ENCODE peak calls at places on chromosomes 5 and 9, in five cellular contexts. One of them, this sample, is unnamed.
A peak's percentile ranks its signal among the peaks of the same experiment; 100 is the strongest.

GRCh38 chr5:54186108-54186507 is 124.3 kb downstream of the ARL15 start:
- DNase-seq in mammary epithelial cell: no peak
- DNase-seq in PC-3: no peak
- DNase-seq in IMR-90: no peak
- DNase-seq in endothelial cell of umbilical vein: no peak
- DNase-seq in this sample: no peak

GRCh38 chr5:180670586-180671359 is 21.4 kb upstream of the FLT4 start:
- DNase-seq in PC-3: peak; percentile 77
- DNase-seq in IMR-90: peak; percentile 37
- DNase-seq in mammary epithelial cell: peak; percentile 13
- DNase-seq in endothelial cell of umbilical vein: peak; percentile 78
- DNase-seq in this sample: peak; percentile 68

GRCh38 chr5:134581241-134581981 is 51.2 kb downstream of the SAR1B start:
- DNase-seq in mammary epithelial cell: no peak
- DNase-seq in PC-3: no peak
- DNase-seq in IMR-90: no peak
- DNase-seq in endothelial cell of umbilical vein: no peak
- DNase-seq in this sample: no peak

GRCh38 chr5:40834391-40834848 is 602 bp downstream of the RPL37 start:
- DNase-seq in endothelial cell of umbilical vein: peak; percentile 68
- DNase-seq in PC-3: no peak
- DNase-seq in IMR-90: peak; percentile 33
- DNase-seq in mammary epithelial cell: no peak
- DNase-seq in this sample: peak; percentile 63

GRCh38 chr9:17810728-17811634 is 232.1 kb downstream of the SH3GL2 start:
- DNase-seq in mammary epithelial cell: peak; percentile 28
- DNase-seq in endothelial cell of umbilical vein: peak; percentile 59
- DNase-seq in IMR-90: peak; percentile 66
- DNase-seq in PC-3: peak; percentile 69
- DNase-seq in this sample: peak; percentile 94

GRCh38 chr9:89946741-89947140 is 341.9 kb downstream of the GADD45G start:
- DNase-seq in mammary epithelial cell: no peak
- DNase-seq in PC-3: no peak
- DNase-seq in IMR-90: no peak
- DNase-seq in endothelial cell of umbilical vein: no peak
- DNase-seq in this sample: no peak

GRCh38 chr5:544675-545330 is 20.6 kb upstream of the SLC9A3 start:
- DNase-seq in IMR-90: no peak
- DNase-seq in mammary epithelial cell: no peak
- DNase-seq in endothelial cell of umbilical vein: no peak
- DNase-seq in PC-3: no peak
- DNase-seq in this sample: no peak

GRCh38 chr5:756865-757345 is 27.6 kb downstream of the ZDHHC11B start:
- DNase-seq in endothelial cell of umbilical vein: no peak
- DNase-seq in mammary epithelial cell: no peak
- DNase-seq in IMR-90: no peak
- DNase-seq in PC-3: no peak
- DNase-seq in this sample: no peak

GRCh38 chr9:124010665-124011321 is 775 bp upstream of the LHX2 start:
- DNase-seq in IMR-90: no peak
- DNase-seq in PC-3: peak; percentile 25
- DNase-seq in mammary epithelial cell: no peak
- DNase-seq in endothelial cell of umbilical vein: no peak
- DNase-seq in this sample: peak; percentile 44

GRCh38 chr5:149264432-149265069 is 7.1 kb upstream of the AFAP1L1 start:
- DNase-seq in PC-3: peak; percentile 92
- DNase-seq in IMR-90: no peak
- DNase-seq in mammary epithelial cell: peak; percentile 64
- DNase-seq in endothelial cell of umbilical vein: no peak
- DNase-seq in this sample: no peak

GRCh38 chr5:136132557-136133415 is at the start of gene SMAD5:
- DNase-seq in IMR-90: peak; percentile 95
- DNase-seq in endothelial cell of umbilical vein: peak; percentile 97
- DNase-seq in PC-3: peak; percentile 89
- DNase-seq in mammary epithelial cell: peak; percentile 93
- DNase-seq in this sample: peak; percentile 99

GRCh38 chr5:82349651-82350050 is 71.5 kb upstream of the RPS23 start:
- DNase-seq in endothelial cell of umbilical vein: no peak
- DNase-seq in PC-3: peak; percentile 28
- DNase-seq in IMR-90: no peak
- DNase-seq in mammary epithelial cell: no peak
- DNase-seq in this sample: peak; percentile 57

GRCh38 chr9:23752859-23753258 is 73.2 kb downstream of the ELAVL2 start:
- DNase-seq in PC-3: no peak
- DNase-seq in mammary epithelial cell: no peak
- DNase-seq in IMR-90: no peak
- DNase-seq in endothelial cell of umbilical vein: no peak
- DNase-seq in this sample: no peak

GRCh38 chr9:25935188-25935587 is 256.9 kb upstream of the TUSC1 start:
- DNase-seq in IMR-90: no peak
- DNase-seq in mammary epithelial cell: no peak
- DNase-seq in endothelial cell of umbilical vein: no peak
- DNase-seq in PC-3: peak; percentile 57
- DNase-seq in this sample: no peak

GRCh38 chr5:71013575-71013974 is 11.6 kb downstream of the NAIP start:
- DNase-seq in IMR-90: no peak
- DNase-seq in endothelial cell of umbilical vein: peak; percentile 0
- DNase-seq in PC-3: no peak
- DNase-seq in mammary epithelial cell: no peak
- DNase-seq in this sample: no peak

GRCh38 chr9:111298831-111299603 is 31.0 kb downstream of the OR2K2 start:
- DNase-seq in PC-3: peak; percentile 73
- DNase-seq in IMR-90: peak; percentile 81
- DNase-seq in mammary epithelial cell: peak; percentile 39
- DNase-seq in endothelial cell of umbilical vein: peak; percentile 70
- DNase-seq in this sample: peak; percentile 87

GRCh38 chr5:146494656-146495055 is 21.3 kb downstream of the GPR151 start:
- DNase-seq in PC-3: no peak
- DNase-seq in IMR-90: no peak
- DNase-seq in endothelial cell of umbilical vein: peak; percentile 40
- DNase-seq in mammary epithelial cell: no peak
- DNase-seq in this sample: no peak

GRCh38 chr9:111743275-111743674 is 51.5 kb downstream of the SHOC1 start:
- DNase-seq in PC-3: peak; percentile 88
- DNase-seq in endothelial cell of umbilical vein: peak; percentile 21
- DNase-seq in IMR-90: peak; percentile 86
- DNase-seq in mammary epithelial cell: peak; percentile 93
- DNase-seq in this sample: peak; percentile 82

GRCh38 chr9:101485873-101486692 is 47.6 kb upstream of the RNF20 start:
- DNase-seq in IMR-90: peak; percentile 41
- DNase-seq in mammary epithelial cell: peak; percentile 24
- DNase-seq in PC-3: no peak
- DNase-seq in endothelial cell of umbilical vein: no peak
- DNase-seq in this sample: peak; percentile 67

GRCh38 chr9:91161465-91162275 is 200.0 kb downstream of the AUH start:
- DNase-seq in IMR-90: no peak
- DNase-seq in mammary epithelial cell: no peak
- DNase-seq in endothelial cell of umbilical vein: no peak
- DNase-seq in PC-3: no peak
- DNase-seq in this sample: no peak

GRCh38 chr5:59564895-59565294 is 328.6 kb downstream of the PDE4D start:
- DNase-seq in PC-3: no peak
- DNase-seq in mammary epithelial cell: no peak
- DNase-seq in endothelial cell of umbilical vein: no peak
- DNase-seq in IMR-90: no peak
- DNase-seq in this sample: no peak

GRCh38 chr5:7397005-7397546 is 1.1 kb downstream of the ADCY2 start:
- DNase-seq in PC-3: no peak
- DNase-seq in IMR-90: no peak
- DNase-seq in endothelial cell of umbilical vein: no peak
- DNase-seq in mammary epithelial cell: no peak
- DNase-seq in this sample: peak; percentile 2

GRCh38 chr5:177232761-177233160 is 70.8 kb downstream of the RAB24 start:
- DNase-seq in mammary epithelial cell: peak; percentile 33
- DNase-seq in endothelial cell of umbilical vein: no peak
- DNase-seq in IMR-90: peak; percentile 72
- DNase-seq in PC-3: no peak
- DNase-seq in this sample: peak; percentile 41

GRCh38 chr9:96382175-96382574 is 1.3 kb downstream of the SLC35D2 start:
- DNase-seq in endothelial cell of umbilical vein: no peak
- DNase-seq in IMR-90: peak; percentile 45
- DNase-seq in mammary epithelial cell: peak; percentile 30
- DNase-seq in PC-3: no peak
- DNase-seq in this sample: peak; percentile 8

GRCh38 chr5:78899922-78900362 is 85.2 kb downstream of the ARSB start:
- DNase-seq in mammary epithelial cell: peak; percentile 44
- DNase-seq in PC-3: peak; percentile 56
- DNase-seq in IMR-90: peak; percentile 67
- DNase-seq in endothelial cell of umbilical vein: peak; percentile 69
- DNase-seq in this sample: peak; percentile 73

GRCh38 chr9:5851445-5851844 is 18.5 kb upstream of the ERMP1 start:
- DNase-seq in IMR-90: peak; percentile 60
- DNase-seq in PC-3: peak; percentile 57
- DNase-seq in endothelial cell of umbilical vein: peak; percentile 32
- DNase-seq in mammary epithelial cell: peak; percentile 97
- DNase-seq in this sample: peak; percentile 69

GRCh38 chr5:167030500-167031120 is 1260.8 kb upstream of the WWC1 start:
- DNase-seq in IMR-90: no peak
- DNase-seq in PC-3: no peak
- DNase-seq in endothelial cell of umbilical vein: no peak
- DNase-seq in mammary epithelial cell: no peak
- DNase-seq in this sample: no peak

GRCh38 chr9:108272350-108272899 is 583.4 kb downstream of the ACTL7B start:
- DNase-seq in mammary epithelial cell: peak; percentile 55
- DNase-seq in endothelial cell of umbilical vein: peak; percentile 29
- DNase-seq in PC-3: peak; percentile 54
- DNase-seq in IMR-90: peak; percentile 39
- DNase-seq in this sample: peak; percentile 77

GRCh38 chr5:115751176-115751575 is 65.3 kb downstream of the CDO1 start:
- DNase-seq in mammary epithelial cell: no peak
- DNase-seq in IMR-90: no peak
- DNase-seq in PC-3: no peak
- DNase-seq in endothelial cell of umbilical vein: no peak
- DNase-seq in this sample: no peak
- H3K4me3 ChIP-seq in mammary epithelial cell: no peak overlapping the region
- H3K4me3 ChIP-seq in IMR-90: no peak overlapping the region
- H3K4me3 ChIP-seq in PC-3: no peak overlapping the region
- H3K4me3 ChIP-seq in endothelial cell of umbilical vein: no peak overlapping the region
- H3K4me3 ChIP-seq in this sample: no peak overlapping the region

DNA sequence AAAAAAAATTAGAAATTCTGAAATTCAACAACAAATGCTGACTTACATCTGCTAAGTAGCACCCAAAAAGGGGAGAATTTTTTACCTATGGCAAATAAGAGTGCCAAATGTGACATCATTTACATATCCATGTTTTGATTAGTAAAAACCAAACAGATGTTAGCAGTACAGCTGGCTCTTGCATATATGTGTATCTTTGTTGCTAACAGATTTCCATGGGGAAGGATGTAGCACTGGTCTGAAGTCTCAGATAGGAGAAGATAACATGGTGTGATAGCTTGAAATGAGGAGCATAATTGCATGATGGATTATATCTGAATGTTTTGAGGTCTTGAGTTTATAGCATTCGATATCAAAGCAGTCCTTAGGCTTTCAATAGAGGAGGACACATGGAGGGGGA is 17.5 kb downstream of the PIK3R1 start:
- DNase-seq in IMR-90: no peak
- DNase-seq in endothelial cell of umbilical vein: no peak
- DNase-seq in mammary epithelial cell: no peak
- DNase-seq in PC-3: no peak
- DNase-seq in this sample: no peak
- H3K4me1 ChIP-seq in IMR-90: no peaks in the 10 kb centered on the region
- H3K4me1 ChIP-seq in endothelial cell of umbilical vein: peaks cover 10% of the 10 kb centered on the region
- H3K4me1 ChIP-seq in mammary epithelial cell: peaks cover 33% of the 10 kb centered on the region
- H3K4me1 ChIP-seq in PC-3: no peaks in the 10 kb centered on the region
- H3K4me1 ChIP-seq in this sample: peaks cover 57% of the 10 kb centered on the region

DNA sequence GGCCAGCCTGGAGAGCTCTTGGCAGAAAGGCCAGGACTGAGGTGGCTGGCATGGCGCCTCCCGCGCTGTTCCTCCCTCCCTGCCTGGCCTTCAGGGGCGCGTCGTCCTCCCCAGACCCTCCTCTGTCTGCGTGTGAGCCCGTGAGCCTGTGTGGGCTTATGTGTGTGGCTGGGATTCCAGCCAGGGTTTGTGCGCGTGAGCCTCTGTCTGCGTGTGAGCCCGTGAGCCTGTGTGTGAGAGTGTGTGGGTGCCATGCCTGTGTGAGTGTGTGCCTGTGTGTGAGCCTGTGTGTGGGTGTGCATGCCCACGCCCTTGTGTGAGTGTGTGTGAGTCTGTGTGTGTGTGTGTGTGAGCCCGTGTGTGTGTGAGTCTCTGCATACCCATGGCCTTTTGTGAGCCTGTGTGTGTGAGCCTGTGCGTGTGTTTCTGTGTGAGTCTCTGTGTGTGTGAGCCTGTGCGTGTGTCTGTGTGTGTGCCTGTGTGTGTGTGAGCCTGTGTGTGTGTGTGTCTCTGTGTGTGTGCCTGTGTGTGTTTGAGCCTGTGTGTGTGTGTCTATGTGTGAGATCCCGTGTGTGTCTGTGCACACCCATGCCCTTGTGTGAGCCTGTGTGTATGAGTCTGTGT is 13.0 kb downstream of the RXRA start:
- DNase-seq in endothelial cell of umbilical vein: peak; percentile 51
- DNase-seq in mammary epithelial cell: no peak
- DNase-seq in IMR-90: peak; percentile 59
- DNase-seq in PC-3: no peak
- DNase-seq in this sample: no peak
- H3K4me3 ChIP-seq in endothelial cell of umbilical vein: no peak overlapping the region
- H3K4me3 ChIP-seq in mammary epithelial cell: no peak overlapping the region
- H3K4me3 ChIP-seq in IMR-90: no peak overlapping the region
- H3K4me3 ChIP-seq in PC-3: no peak overlapping the region
- H3K4me3 ChIP-seq in this sample: no peak overlapping the region

GRCh38 chr9:27429436-27429835 is 94.7 kb upstream of the IFNK start:
- DNase-seq in IMR-90: no peak
- DNase-seq in endothelial cell of umbilical vein: no peak
- DNase-seq in mammary epithelial cell: no peak
- DNase-seq in PC-3: no peak
- DNase-seq in this sample: no peak
- H3K4me1 ChIP-seq in IMR-90: no peaks in the 10 kb centered on the region
- H3K4me1 ChIP-seq in endothelial cell of umbilical vein: no peaks in the 10 kb centered on the region
- H3K4me1 ChIP-seq in mammary epithelial cell: peaks cover 60% of the 10 kb centered on the region
- H3K4me1 ChIP-seq in PC-3: peaks cover 60% of the 10 kb centered on the region
- H3K4me1 ChIP-seq in this sample: peaks cover 14% of the 10 kb centered on the region

GRCh38 chr5:37841223-37841622 is 1.4 kb upstream of the GDNF start:
- DNase-seq in PC-3: no peak
- DNase-seq in IMR-90: no peak
- DNase-seq in mammary epithelial cell: no peak
- DNase-seq in endothelial cell of umbilical vein: peak; percentile 17
- DNase-seq in this sample: no peak

GRCh38 chr5:37838933-37839341 is 904 bp downstream of the GDNF start:
- DNase-seq in PC-3: no peak
- DNase-seq in endothelial cell of umbilical vein: no peak
- DNase-seq in IMR-90: no peak
- DNase-seq in mammary epithelial cell: no peak
- DNase-seq in this sample: peak; percentile 39

GRCh38 chr5:37840036-37840909 is at the start of gene GDNF:
- DNase-seq in endothelial cell of umbilical vein: peak; percentile 22
- DNase-seq in mammary epithelial cell: peak; percentile 58
- DNase-seq in IMR-90: peak; percentile 77
- DNase-seq in PC-3: peak; percentile 41
- DNase-seq in this sample: peak; percentile 84

GRCh38 chr5:37838152-37838932 is 1.5 kb downstream of the GDNF start:
- DNase-seq in endothelial cell of umbilical vein: peak; percentile 22
- DNase-seq in PC-3: peak; percentile 40
- DNase-seq in IMR-90: peak; percentile 30
- DNase-seq in mammary epithelial cell: peak; percentile 12
- DNase-seq in this sample: peak; percentile 83

GRCh38 chr5:37839441-37840035 is 303 bp downstream of the GDNF start:
- DNase-seq in endothelial cell of umbilical vein: peak; percentile 17
- DNase-seq in mammary epithelial cell: peak; percentile 55
- DNase-seq in IMR-90: peak; percentile 73
- DNase-seq in PC-3: peak; percentile 51
- DNase-seq in this sample: peak; percentile 84
- H3K4me3 ChIP-seq in endothelial cell of umbilical vein: no peak overlapping the region
- H3K4me3 ChIP-seq in mammary epithelial cell: peak overlapping the region; percentile 54
- H3K4me3 ChIP-seq in IMR-90: peak overlapping the region; percentile 53
- H3K4me3 ChIP-seq in PC-3: peak overlapping the region; percentile 52
- H3K4me3 ChIP-seq in this sample: peak overlapping the region; percentile 81